ENCODE peak calls at places on chromosomes 2 and 18, in four cellular contexts. N, B, A and P are unnamed samples.
A peak's percentile ranks its signal among the peaks of the same experiment; 100 is the strongest.

GRCh38 chr2:201260302-201260800 is at the start of gene CASP8:
- DNase-seq in N (peak; percentile 61), A (no peak), B (peak; percentile 81), P (no peak)

GRCh38 chr18:48761582-48761981 is 189.2 kb downstream of the SMAD7 start:
- DNase-seq in A (no peak), N (no peak), B (no peak), P (no peak)

GRCh38 chr2:239308696-239309397 is 92.0 kb downstream of the HDAC4 start:
- DNase-seq in A (no peak), N (no peak), B (peak; percentile 66), P (no peak)

GRCh38 chr18:64055019-64055418 is 85.1 kb downstream of the SERPINB8 start:
- DNase-seq in A (no peak), N (no peak), B (no peak), P (no peak)

GRCh38 chr2:235659767-235660322 is 166.0 kb downstream of the AGAP1 start:
- DNase-seq in B (peak; percentile 87), N (no peak), A (no peak), P (no peak)

GRCh38 chr2:16035747-16036745 is 95.7 kb downstream of the MYCN start:
- DNase-seq in A (no peak), B (no peak), N (no peak), P (no peak)

GRCh38 chr2:129698593-129698992 is 280.9 kb upstream of the RAB6C start:
- DNase-seq in A (no peak), N (no peak), B (no peak), P (no peak)

GRCh38 chr2:121287146-121287798 is 2.3 kb upstream of the TFCP2L1 start:
- DNase-seq in N (no peak), A (no peak), B (no peak), P (no peak)

GRCh38 chr2:240329116-240329665 is 106.3 kb upstream of the GPC1 start:
- DNase-seq in A (no peak), N (no peak), B (no peak), P (no peak)

GRCh38 chr2:12855508-12855907 is 138.8 kb downstream of the TRIB2 start:
- DNase-seq in N (no peak), B (no peak), A (no peak), P (no peak)

GRCh38 chr2:158228943-158229508 is 127.3 kb downstream of the UPP2 start:
- DNase-seq in N (no peak), A (no peak), B (no peak), P (no peak)

GRCh38 chr2:160097329-160097728 is 34.9 kb upstream of the PLA2R1 start:
- DNase-seq in A (no peak), B (no peak), N (no peak), P (no peak)

GRCh38 chr2:177908182-177908581 is 164.4 kb downstream of the PDE11A start:
- DNase-seq in N (no peak), B (no peak), A (no peak), P (no peak)

GRCh38 chr2:188810591-188810990 is 163.6 kb upstream of the COL3A1 start:
- DNase-seq in A (no peak), N (no peak), B (peak; percentile 63), P (no peak)

GRCh38 chr2:96875498-96876035 is 5.7 kb upstream of the SEMA4C start:
- DNase-seq in N (no peak), A (peak; percentile 33), B (no peak), P (no peak)

GRCh38 chr2:26503238-26503880 is 25.4 kb upstream of the OTOF start:
- DNase-seq in N (peak; percentile 71), B (peak; percentile 60), A (peak; percentile 89), P (peak; percentile 79)

GRCh38 chr18:7177131-7177744 is 53.7 kb upstream of the LRRC30 start:
- DNase-seq in A (peak; percentile 58), B (peak; percentile 89), N (no peak), P (peak; percentile 56)

GRCh38 chr18:24992491-24992890 is 359.5 kb downstream of the ZNF521 start:
- DNase-seq in A (no peak), N (no peak), B (no peak), P (no peak)

GRCh38 chr2:57080035-57080434 is 896.2 kb downstream of the CCDC85A start:
- DNase-seq in A (no peak), N (no peak), B (peak; percentile 47), P (no peak)

GRCh38 chr2:187075106-187076070 is 226.4 kb upstream of the ZSWIM2 start:
- DNase-seq in N (no peak), B (peak; percentile 56), A (no peak), P (no peak)

GRCh38 chr2:46106690-46107089 is 190.5 kb upstream of the EPAS1 start:
- DNase-seq in B (no peak), N (no peak), A (no peak), P (no peak)

GRCh38 chr2:23596316-23596885 is 211.4 kb downstream of the KLHL29 start:
- DNase-seq in A (no peak), B (peak; percentile 23), N (no peak), P (no peak)

GRCh38 chr2:191020742-191021381 is 6.9 kb upstream of the STAT1 start:
- DNase-seq in A (no peak), B (peak; percentile 96), N (no peak), P (no peak)

GRCh38 chr2:61632276-61633169 is 94.4 kb upstream of the XPO1 start:
- DNase-seq in A (no peak), B (no peak), N (no peak), P (no peak)

GRCh38 chr2:236865052-236865451 is 220.6 kb upstream of the COPS8 start:
- DNase-seq in B (no peak), N (no peak), A (no peak), P (no peak)

GRCh38 chr2:173652311-173652710 is 297.6 kb downstream of the CDCA7 start:
- DNase-seq in A (no peak), N (no peak), B (peak; percentile 95), P (no peak)

GRCh38 chr2:144451443-144451842 is 68.5 kb downstream of the ZEB2 start:
- DNase-seq in N (no peak), A (no peak), B (no peak), P (no peak)

GRCh38 chr2:85871494-85872164 is 17.2 kb downstream of the ST3GAL5 start:
- DNase-seq in A (no peak), N (no peak), B (no peak), P (no peak)

GRCh38 chr2:119255760-119256573 is 32.3 kb downstream of the STEAP3 start:
- DNase-seq in N (no peak), A (no peak), B (peak; percentile 93), P (peak; percentile 51)

GRCh38 chr2:3805120-3805519 is 101.7 kb downstream of the DCDC2C start:
- DNase-seq in N (no peak), A (peak; percentile 56), B (no peak), P (peak; percentile 57)

GRCh38 chr2:17851731-17852585 is 26.5 kb upstream of the KCNS3 start:
- DNase-seq in A (peak; percentile 68), N (no peak), B (peak; percentile 79), P (peak; percentile 62)

GRCh38 chr2:241007880-241008710 is 9.7 kb downstream of the SNED1 start:
- DNase-seq in A (no peak), N (no peak), B (no peak), P (no peak)